ENCODE peak calls at places on chromosomes 2 and 18, in four cellular contexts. K is K562, U is A549, C is HCT116. R is an unnamed sample.

GRCh38 chr18:30971338-30971956 is 71.1 kb downstream of the DSC3 start:
- DNase-seq in K (peak; percentile 17), U (peak; percentile 16), C (peak; percentile 34), R (peak; percentile 33)

GRCh38 chr2:119449526-119449925 is 17.9 kb downstream of the TMEM37 start:
- DNase-seq in K (no peak), U (no peak), C (no peak), R (no peak)

GRCh38 chr2:100895934-100896685 is 76.2 kb downstream of the NPAS2 start:
- DNase-seq in K (no peak), U (no peak), C (no peak), R (no peak)

GRCh38 chr18:48609820-48610815 is 71.3 kb downstream of the CTIF start:
- DNase-seq in K (no peak), U (no peak), C (no peak), R (no peak)

GRCh38 chr2:128444044-128444771 is 125.5 kb upstream of the HS6ST1 start:
- DNase-seq in K (no peak), U (no peak), C (no peak), R (no peak)

GRCh38 chr18:58942486-58942885 is 77.8 kb downstream of the ZNF532 start:
- DNase-seq in K (no peak), U (peak; percentile 56), C (no peak), R (no peak)

GRCh38 chr2:210899131-210899530 is 342.7 kb downstream of the CPS1 start:
- DNase-seq in K (no peak), U (peak; percentile 1), C (no peak), R (no peak)

GRCh38 chr2:2590796-2591541 is 259.9 kb upstream of the MYT1L start:
- DNase-seq in K (no peak), U (no peak), C (no peak), R (no peak)

GRCh38 chr2:190467575-190468083 is 59.5 kb downstream of the MFSD6 start:
- DNase-seq in K (no peak), U (no peak), C (no peak), R (no peak)

GRCh38 chr2:70960833-70961647 is 17.4 kb upstream of the ANKRD53 start:
- DNase-seq in K (peak; percentile 26), U (no peak), C (no peak), R (no peak)

GRCh38 chr2:142603761-142604160 is 273.7 kb upstream of the KYNU start:
- DNase-seq in K (no peak), U (no peak), C (no peak), R (peak; percentile 16)

GRCh38 chr2:62197609-62198236 is 1.8 kb downstream of the B3GNT2 start:
- DNase-seq in K (peak; percentile 44), U (no peak), C (no peak), R (peak; percentile 60)

GRCh38 chr2:167510071-167510759 is 621.9 kb downstream of the XIRP2 start:
- DNase-seq in K (no peak), U (peak; percentile 60), C (no peak), R (no peak)
- H3K4me3 ChIP-seq in K (no peak overlapping the region), U (no peak overlapping the region), C (no peak overlapping the region), R (no peak overlapping the region)

DNA sequence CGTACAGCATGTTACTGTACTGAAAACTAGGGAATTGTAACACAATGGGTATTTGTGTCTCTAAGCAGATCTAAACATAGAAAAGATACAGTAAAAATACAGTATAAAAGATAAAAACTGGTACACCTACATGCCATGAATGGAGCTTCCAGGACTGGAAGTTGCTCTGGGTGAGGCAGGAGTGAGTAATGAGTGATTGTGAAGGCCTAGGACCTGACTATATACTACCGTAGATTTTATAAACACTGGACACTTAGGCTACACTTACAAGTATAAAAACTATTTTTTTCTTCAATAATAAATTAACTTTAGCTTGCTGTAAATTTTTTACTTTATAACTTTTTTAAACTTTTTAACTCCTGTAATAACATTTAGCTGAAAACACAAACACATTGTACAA is 324.4 kb upstream of the TNP1 start:
- DNase-seq in K (no peak), U (no peak), C (no peak), R (no peak)
- TF ChIP-seq POLR2A in K (no peak), U (no peak), C (no peak), R (no peak)

GRCh38 chr2:102142829-102143449 is 393 bp downstream of the IL1R1 start:
- DNase-seq in K (no peak), U (peak; percentile 47), C (no peak), R (peak; percentile 61)

GRCh38 chr2:102141915-102142828 is at the start of gene IL1R1:
- DNase-seq in K (peak; percentile 84), U (peak; percentile 59), C (no peak), R (peak; percentile 71)

GRCh38 chr2:102139851-102140250 is 2.7 kb upstream of the IL1R1 start:
- DNase-seq in K (no peak), U (no peak), C (no peak), R (peak; percentile 12)

GRCh38 chr2:102140367-102140766 is 2.2 kb upstream of the IL1R1 start:
- DNase-seq in K (no peak), U (no peak), C (no peak), R (no peak)

DNA sequence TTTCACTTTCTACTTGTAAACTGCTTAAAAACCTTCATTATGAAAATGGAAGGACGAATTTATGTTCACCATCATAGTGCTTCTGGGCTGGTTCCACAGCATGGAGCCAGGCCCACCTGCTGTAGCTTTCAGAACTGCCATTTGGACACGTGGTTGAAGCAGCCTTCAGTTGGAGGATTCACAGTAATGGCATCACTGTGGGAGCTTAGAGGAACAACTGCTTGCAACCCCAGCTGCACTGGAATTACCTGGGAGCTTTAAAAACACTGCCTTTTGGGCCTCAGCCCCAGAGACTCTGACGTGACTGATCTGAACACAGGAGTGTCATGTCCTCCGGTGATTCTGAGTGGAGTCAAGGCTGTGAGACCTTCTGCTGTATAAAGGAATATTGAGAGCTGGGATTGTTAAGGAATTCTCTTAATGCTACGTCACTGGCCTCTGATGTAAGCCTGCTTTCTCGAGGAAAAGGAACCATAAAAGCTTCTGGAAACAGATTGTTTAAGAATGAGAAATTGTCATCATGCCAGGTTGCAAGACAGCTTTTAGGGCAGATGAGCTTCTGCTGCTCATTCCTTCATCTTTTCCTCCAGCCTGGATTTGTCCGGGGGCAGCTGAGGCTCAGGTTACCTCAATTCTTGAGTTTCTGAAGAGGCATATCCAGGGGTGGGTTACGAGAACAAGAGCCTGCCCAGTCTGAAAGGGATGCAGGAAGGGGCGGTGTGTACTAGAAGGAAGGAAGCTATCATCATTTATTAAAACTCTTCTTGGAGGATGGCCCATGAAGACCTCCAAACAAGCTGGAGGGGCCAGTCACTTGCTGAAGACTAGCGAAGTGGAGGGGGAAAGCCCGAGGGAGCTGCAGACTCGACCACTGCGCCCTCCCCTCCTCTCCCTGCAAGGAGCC is 1.3 kb upstream of the IL1R1 start:
- DNase-seq in K (no peak), U (no peak), C (no peak), R (no peak)
- TF ChIP-seq MAX in K (no peak), U (no peak), C (no peak), R (no peak)

GRCh38 chr18:27184115-27185024 is 738 bp downstream of the CHST9 start:
- DNase-seq in K (no peak), U (no peak), C (no peak), R (no peak)
- H3K4me3 ChIP-seq in K (no peak overlapping the region), U (peak overlapping the region; percentile 33), C (no peak overlapping the region), R (no peak overlapping the region)

DNA sequence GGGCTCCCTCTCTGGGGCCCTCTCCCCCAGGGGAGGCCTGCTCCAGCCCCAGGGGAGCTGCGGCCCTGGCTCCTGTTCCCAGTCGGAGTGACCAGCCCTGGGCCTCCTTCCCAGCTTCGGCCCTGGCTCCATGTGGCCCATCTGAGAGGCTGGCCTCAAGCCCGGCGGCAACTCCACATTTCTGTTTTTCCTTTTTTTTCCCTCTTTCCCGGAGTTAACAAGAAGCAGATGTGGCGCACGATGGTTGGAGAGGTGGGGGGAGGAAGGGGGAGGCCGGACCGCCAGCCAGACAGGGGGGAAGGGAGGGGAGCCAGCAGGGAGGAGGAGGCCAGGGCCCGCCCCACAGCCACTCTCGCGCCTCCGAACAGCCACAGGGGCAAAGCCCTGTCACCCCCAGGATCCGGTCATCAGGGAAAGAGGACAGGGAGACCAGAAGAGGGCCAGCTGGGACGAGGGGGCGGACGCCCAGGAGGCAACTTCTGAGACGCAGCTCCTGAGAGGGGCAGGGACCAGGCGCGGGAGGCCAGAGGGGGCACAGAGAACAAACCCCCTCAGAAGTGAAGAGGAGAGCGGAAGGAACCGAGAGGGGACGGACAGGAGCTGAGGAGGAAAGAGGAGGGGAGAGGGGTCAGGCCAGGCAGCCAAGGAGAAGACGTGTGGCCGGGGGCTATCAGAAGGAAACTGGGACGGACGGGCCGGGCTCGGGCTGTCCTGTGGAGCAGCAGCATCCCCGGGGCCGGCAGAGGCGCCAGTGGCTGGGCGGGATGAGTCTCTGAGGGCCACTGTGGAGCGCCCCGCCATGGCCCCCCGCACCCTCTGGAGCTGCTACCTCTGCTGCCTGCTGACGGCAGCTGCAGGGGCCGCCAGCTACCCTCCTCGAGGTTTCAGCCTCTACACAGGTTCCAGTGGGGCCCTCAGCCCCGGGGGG is at the start of gene EMILIN1:
- DNase-seq in K (peak; percentile 33), U (no peak), C (no peak), R (no peak)
- TF ChIP-seq POLR2A in K (no peak), U (no peak), C (no peak), R (no peak)

R was measured in NB4.